ENCODE peak calls at places on chromosomes 13 and 19, in eight cellular contexts. O is hepatic stellate cell; E is T-helper 2 cell; P is AG09309; D is WTC11; H is GM12865; S is stimulated activated CD4-positive, alpha-beta T cell treated with anti-CD3 and anti-CD28 coated beads, Interleukin-1b, Interleukin-23, amount 100 ng/mL, for 24 hours; V is retina. L is an unnamed sample.

GRCh38 chr13:99228737-99229691 is 28.4 kb downstream of the UBAC2 start:
- DNase-seq in E (peak; percentile 42), S (no peak), V (peak; percentile 28), O (peak; percentile 62), D (no peak), H (peak; percentile 87), P (peak; percentile 67), L (no peak)

GRCh38 chr19:325173-325936 is 19.2 kb downstream of the MIER2 start:
- DNase-seq in H (no peak), E (no peak), V (no peak), S (no peak), D (no peak), O (no peak), P (no peak), L (no peak)

GRCh38 chr19:10237702-10238101 is 6.6 kb upstream of the S1PR2 start:
- DNase-seq in D (no peak), O (no peak), H (no peak), V (no peak), P (no peak), E (no peak), S (no peak), L (peak; percentile 71)

GRCh38 chr19:56294557-56294956 is 20.1 kb downstream of the ZSCAN5A start:
- DNase-seq in P (no peak), D (no peak), O (no peak), E (no peak), S (no peak), H (no peak), V (no peak), L (no peak)

GRCh38 chr13:95535243-95535642 is 17.3 kb upstream of the CLDN10 start:
- DNase-seq in S (no peak), E (no peak), P (peak; percentile 5), H (peak; percentile 26), V (no peak), O (no peak), D (no peak), L (peak; percentile 87)

GRCh38 chr19:48551437-48552302 is at the start of gene SULT2B1:
- DNase-seq in E (no peak), H (no peak), D (no peak), P (no peak), S (no peak), O (no peak), V (no peak), L (peak; percentile 98)

GRCh38 chr19:47362321-47362720 is 13.2 kb downstream of the DHX34 start:
- DNase-seq in P (no peak), O (no peak), V (no peak), S (no peak), D (no peak), H (no peak), E (no peak), L (no peak)

GRCh38 chr13:46334423-46334822 is 52.6 kb downstream of the RUBCNL start:
- DNase-seq in E (no peak), S (no peak), D (no peak), P (no peak), V (no peak), O (no peak), H (no peak), L (no peak)

GRCh38 chr13:68697551-68697950 is 1410.1 kb upstream of the ATXN8OS start:
- DNase-seq in O (no peak), E (no peak), V (no peak), S (no peak), H (no peak), P (no peak), D (no peak), L (no peak)

GRCh38 chr13:95115525-95115924 is 185.7 kb downstream of the ABCC4 start:
- DNase-seq in H (no peak), D (no peak), E (no peak), V (no peak), S (no peak), P (no peak), O (no peak), L (no peak)

GRCh38 chr19:43699506-43700367 is 16.1 kb upstream of the IRGC start:
- DNase-seq in D (peak; percentile 83), H (no peak), V (peak; percentile 62), S (no peak), O (no peak), E (no peak), P (no peak), L (peak; percentile 62)

GRCh38 chr13:87925006-87925405 is 253.8 kb downstream of the SLITRK5 start:
- DNase-seq in D (no peak), V (no peak), E (no peak), P (no peak), O (no peak), H (no peak), S (no peak), L (no peak)

GRCh38 chr19:1122972-1123363 is 19.2 kb downstream of the GPX4 start:
- DNase-seq in P (no peak), H (peak; percentile 91), S (no peak), E (no peak), O (peak; percentile 90), V (no peak), D (peak; percentile 97), L (peak; percentile 59)

GRCh38 chr19:46608178-46608577 is 7.0 kb downstream of the CALM3 start:
- DNase-seq in P (no peak), E (no peak), S (no peak), V (no peak), O (no peak), H (no peak), D (no peak), L (no peak)

GRCh38 chr13:37029617-37030016 is 29.0 kb downstream of the EXOSC8 start:
- DNase-seq in E (no peak), O (no peak), P (peak; percentile 3), H (no peak), D (no peak), S (no peak), V (no peak), L (no peak)

GRCh38 chr13:37995052-37995451 is 125.5 kb upstream of the TRPC4 start:
- DNase-seq in P (no peak), E (no peak), H (no peak), S (no peak), V (no peak), D (no peak), O (peak; percentile 11), L (peak; percentile 78)

GRCh38 chr19:42091300-42092266 is 15.6 kb downstream of the ZNF574 start:
- DNase-seq in H (no peak), S (no peak), O (peak; percentile 68), E (no peak), P (no peak), D (no peak), V (no peak), L (peak; percentile 72)

GRCh38 chr19:31992750-31993149 is 352.7 kb upstream of the ZNF507 start:
- DNase-seq in V (no peak), D (no peak), P (no peak), O (no peak), H (no peak), E (no peak), S (no peak), L (no peak)

GRCh38 chr19:43664008-43664407 is 6.0 kb downstream of the PLAUR start:
- DNase-seq in P (no peak), O (no peak), E (peak; percentile 63), H (peak; percentile 46), D (no peak), V (no peak), S (no peak), L (no peak)

GRCh38 chr19:16945762-16946465 is 57.1 kb downstream of the F2RL3 start:
- DNase-seq in S (no peak), H (no peak), E (no peak), P (no peak), D (no peak), O (no peak), V (no peak), L (no peak)

GRCh38 chr19:42052241-42052863 is 17.7 kb downstream of the GRIK5 start:
- DNase-seq in S (no peak), H (no peak), V (peak; percentile 28), P (no peak), D (no peak), O (no peak), E (no peak), L (peak; percentile 61)

GRCh38 chr19:29843180-29844051 is 31.6 kb downstream of the CCNE1 start:
- DNase-seq in S (no peak), P (no peak), H (no peak), D (peak; percentile 34), O (peak; percentile 21), V (peak; percentile 56), E (no peak), L (peak; percentile 22)

GRCh38 chr13:49874430-49874829 is 61.7 kb downstream of the SPRYD7 start:
- DNase-seq in P (no peak), S (no peak), H (no peak), O (no peak), E (no peak), D (no peak), V (no peak), L (peak; percentile 3)

GRCh38 chr19:40771101-40771539 is 4.2 kb upstream of the MIA start:
- DNase-seq in H (peak; percentile 28), V (no peak), D (no peak), S (no peak), O (no peak), P (no peak), E (no peak), L (peak; percentile 59)

GRCh38 chr19:33132021-33132420 is at the start of gene WDR88:
- DNase-seq in P (no peak), S (no peak), O (no peak), V (no peak), H (no peak), E (no peak), D (peak; percentile 24), L (no peak)

GRCh38 chr19:34232566-34233481 is 21.5 kb upstream of the GARRE1 start:
- DNase-seq in P (peak; percentile 90), O (peak; percentile 83), S (no peak), V (no peak), E (no peak), D (no peak), H (peak; percentile 59), L (peak; percentile 25)

GRCh38 chr19:17170538-17171297 is 44.4 kb upstream of the USE1 start:
- DNase-seq in H (peak; percentile 67), P (no peak), S (no peak), E (no peak), V (no peak), O (no peak), D (no peak), L (no peak)

GRCh38 chr19:2503521-2504109 is 27.7 kb downstream of the GADD45B start:
- DNase-seq in D (no peak), S (no peak), H (no peak), E (peak; percentile 77), V (no peak), P (no peak), O (peak; percentile 83), L (peak; percentile 62)

GRCh38 chr19:18057557-18057956 is 29.2 kb downstream of the IL12RB1 start:
- DNase-seq in D (no peak), H (no peak), E (no peak), V (no peak), P (no peak), O (no peak), S (no peak), L (peak; percentile 46)

GRCh38 chr19:46697142-46697960 is 19.6 kb downstream of the PRKD2 start:
- DNase-seq in H (no peak), O (peak; percentile 68), D (peak; percentile 100), E (no peak), P (no peak), S (no peak), V (peak; percentile 82), L (peak; percentile 46)

GRCh38 chr19:6723108-6723618 is 2.7 kb upstream of the C3 start:
- DNase-seq in S (no peak), P (no peak), O (no peak), V (no peak), E (no peak), H (no peak), D (no peak), L (no peak)

GRCh38 chr13:46295531-46296464 is 84.1 kb downstream of the LRRC63 start:
- DNase-seq in O (peak; percentile 29), H (peak; percentile 62), P (peak; percentile 98), V (peak; percentile 18), E (peak; percentile 92), D (no peak), S (no peak), L (no peak)

GRCh38 chr19:39696418-39696817 is 7.9 kb upstream of the LGALS14 start:
- DNase-seq in H (no peak), E (no peak), V (no peak), P (no peak), D (no peak), S (no peak), O (no peak), L (no peak)

GRCh38 chr19:39497850-39498261 is 891 bp upstream of the DLL3 start:
- DNase-seq in E (no peak), H (peak; percentile 59), S (no peak), O (no peak), P (no peak), D (peak; percentile 88), V (peak; percentile 93), L (peak; percentile 98)